ENCODE peak calls at places on chromosomes 3 and 15, in five cellular contexts. H is upper lobe of left lung, Z is fibroblast of pulmonary artery, D is GM12865, X is thyroid gland. L is an unnamed sample.

GRCh38 chr3:49199244-49199899 is 28.0 kb downstream of the KLHDC8B start:
- DNase-seq in D (no peak), H (peak; percentile 82), X (peak; percentile 77), Z (peak; percentile 83), L (peak; percentile 78)

GRCh38 chr3:52077900-52078299 is 21.5 kb upstream of the DUSP7 start:
- DNase-seq in H (peak; percentile 72), Z (no peak), X (peak; percentile 20), D (no peak), L (no peak)

GRCh38 chr15:55628369-55628730 is 40.2 kb upstream of the PYGO1 start:
- DNase-seq in H (no peak), Z (no peak), X (no peak), D (no peak), L (peak; percentile 17)

GRCh38 chr15:93415576-93415975 is 326.6 kb upstream of the RGMA start:
- DNase-seq in D (no peak), H (no peak), X (no peak), Z (no peak), L (no peak)

GRCh38 chr3:189947068-189947467 is 173.6 kb downstream of the P3H2 start:
- DNase-seq in H (no peak), D (no peak), Z (no peak), X (no peak), L (no peak)

GRCh38 chr3:172194702-172195392 is 155.5 kb downstream of the FNDC3B start:
- DNase-seq in Z (peak; percentile 65), X (no peak), D (no peak), H (no peak), L (no peak)

GRCh38 chr3:14145670-14146380 is 21.0 kb downstream of the TMEM43 start:
- DNase-seq in Z (no peak), X (no peak), D (no peak), H (no peak), L (no peak)

GRCh38 chr3:155744626-155745324 is at the start of gene PLCH1:
- DNase-seq in D (peak; percentile 36), Z (peak; percentile 44), H (peak; percentile 79), X (peak; percentile 79), L (peak; percentile 38)

GRCh38 chr15:51077565-51078153 is 17.0 kb downstream of the TNFAIP8L3 start:
- DNase-seq in Z (peak; percentile 43), X (peak; percentile 53), H (peak; percentile 73), D (peak; percentile 80), L (peak; percentile 48)

GRCh38 chr3:126941721-126942270 is 41.1 kb upstream of the PLXNA1 start:
- DNase-seq in X (no peak), D (no peak), Z (no peak), H (no peak), L (no peak)

GRCh38 chr3:186760883-186761447 is 22.4 kb upstream of the EIF4A2 start:
- DNase-seq in X (no peak), D (no peak), Z (no peak), H (no peak), L (no peak)

GRCh38 chr3:4406746-4407568 is 60.1 kb downstream of the SUMF1 start:
- DNase-seq in Z (no peak), H (no peak), X (no peak), D (peak; percentile 56), L (no peak)

GRCh38 chr3:142962175-142962519 is 1.3 kb downstream of the PAQR9 start:
- DNase-seq in Z (no peak), D (no peak), X (no peak), H (no peak), L (no peak)

GRCh38 chr15:28885630-28886430 is at the start of gene APBA2:
- DNase-seq in H (no peak), X (peak; percentile 40), Z (peak; percentile 55), D (no peak), L (peak; percentile 9)

GRCh38 chr15:97981058-97981457 is 20.6 kb downstream of the ARRDC4 start:
- DNase-seq in D (no peak), X (no peak), Z (no peak), H (no peak), L (no peak)

GRCh38 chr3:41304603-41305002 is 105.3 kb downstream of the CTNNB1 start:
- DNase-seq in Z (peak; percentile 58), X (peak; percentile 39), D (no peak), H (no peak), L (peak; percentile 22)

GRCh38 chr15:93985925-93986324 is 245.4 kb upstream of the MCTP2 start:
- DNase-seq in D (no peak), Z (no peak), H (no peak), X (no peak), L (no peak)

GRCh38 chr15:70799667-70800450 is 36.5 kb upstream of the UACA start:
- DNase-seq in D (no peak), H (peak; percentile 61), Z (peak; percentile 98), X (peak; percentile 71), L (peak; percentile 98)

GRCh38 chr15:74036271-74037170 is 42.0 kb downstream of the PML start:
- DNase-seq in Z (peak; percentile 86), X (peak; percentile 83), H (peak; percentile 57), D (no peak), L (peak; percentile 73)

GRCh38 chr15:56759450-56759845 is 26.1 kb upstream of the ZNF280D start:
- DNase-seq in H (peak; percentile 49), D (no peak), Z (peak; percentile 93), X (peak; percentile 4), L (peak; percentile 98)

GRCh38 chr3:136351905-136352304 is 101.8 kb downstream of the PCCB start:
- DNase-seq in D (no peak), Z (no peak), H (no peak), X (no peak), L (no peak)

GRCh38 chr3:44171891-44172290 is 69.8 kb upstream of the TOPAZ1 start:
- DNase-seq in X (no peak), D (no peak), Z (no peak), H (no peak), L (no peak)

GRCh38 chr3:115098354-115099073 is 48.6 kb downstream of the ZBTB20 start:
- DNase-seq in D (no peak), H (no peak), X (no peak), Z (no peak), L (no peak)

GRCh38 chr3:147372525-147373027 is 33.8 kb downstream of the ZIC4 start:
- DNase-seq in H (no peak), Z (no peak), X (no peak), D (no peak), L (no peak)

GRCh38 chr3:156382458-156383346 is 172.2 kb downstream of the SSR3 start:
- DNase-seq in H (peak; percentile 23), D (peak; percentile 56), Z (peak; percentile 60), X (peak; percentile 47), L (no peak)

GRCh38 chr3:85487375-85487774 is 528.6 kb downstream of the CADM2 start:
- DNase-seq in X (no peak), D (no peak), H (no peak), Z (no peak), L (no peak)

GRCh38 chr3:38616111-38616510 is 33.4 kb downstream of the SCN5A start:
- DNase-seq in Z (no peak), X (no peak), H (no peak), D (no peak), L (no peak)

GRCh38 chr3:117892431-117892841 is 1142.2 kb downstream of the IGSF11 start:
- DNase-seq in Z (peak; percentile 23), H (no peak), X (no peak), D (no peak), L (peak; percentile 36)

GRCh38 chr15:23628612-23629233 is 18.9 kb downstream of the MAGEL2 start:
- DNase-seq in H (no peak), X (no peak), Z (no peak), D (no peak), L (no peak)

GRCh38 chr3:109818081-109818480 is 480.7 kb upstream of the DPPA4 start:
- DNase-seq in Z (no peak), X (no peak), H (no peak), D (no peak), L (no peak)

GRCh38 chr3:109819786-109820185 is 482.4 kb upstream of the DPPA4 start:
- DNase-seq in Z (no peak), D (no peak), X (peak; percentile 57), H (no peak), L (no peak)
- H3K4me3 ChIP-seq in Z (no peak overlapping the region), D (no peak overlapping the region), X (no peak overlapping the region), H (no peak overlapping the region), L (no peak overlapping the region)

GRCh38 chr3:77321646-77322045 is 281.7 kb downstream of the ROBO2 start:
- DNase-seq in Z (no peak), X (peak; percentile 11), D (no peak), H (no peak), L (peak; percentile 45)

GRCh38 chr3:77323616-77324015 is 283.7 kb downstream of the ROBO2 start:
- DNase-seq in Z (no peak), H (no peak), D (no peak), X (no peak), L (peak; percentile 52)

GRCh38 chr3:77324115-77324514 is 284.2 kb downstream of the ROBO2 start:
- DNase-seq in D (no peak), H (no peak), X (no peak), Z (no peak), L (peak; percentile 39)

GRCh38 chr3:77320514-77320913 is 280.6 kb downstream of the ROBO2 start:
- DNase-seq in Z (peak; percentile 68), D (peak; percentile 50), X (no peak), H (no peak), L (peak; percentile 52)

GRCh38 chr3:77319711-77320110 is 279.8 kb downstream of the ROBO2 start:
- DNase-seq in H (no peak), D (no peak), Z (no peak), X (no peak), L (no peak)
- TF ChIP-seq CTCF in H (no peak), D (no peak), Z (peak; percentile 16), X (no peak), L (peak; percentile 35)

GRCh38 chr3:151462278-151462779 is 1.5 kb upstream of the IGSF10 start:
- DNase-seq in X (no peak), D (no peak), H (no peak), Z (no peak), L (no peak)

GRCh38 chr3:151459360-151459759 is 1.5 kb downstream of the IGSF10 start:
- DNase-seq in H (no peak), Z (no peak), D (no peak), X (no peak), L (no peak)

GRCh38 chr3:151460240-151460639 is 621 bp downstream of the IGSF10 start:
- DNase-seq in Z (peak; percentile 16), H (no peak), D (no peak), X (no peak), L (peak; percentile 17)

GRCh38 chr3:151456065-151456464 is 4.8 kb downstream of the IGSF10 start:
- DNase-seq in D (no peak), H (no peak), X (no peak), Z (no peak), L (no peak)

DNA sequence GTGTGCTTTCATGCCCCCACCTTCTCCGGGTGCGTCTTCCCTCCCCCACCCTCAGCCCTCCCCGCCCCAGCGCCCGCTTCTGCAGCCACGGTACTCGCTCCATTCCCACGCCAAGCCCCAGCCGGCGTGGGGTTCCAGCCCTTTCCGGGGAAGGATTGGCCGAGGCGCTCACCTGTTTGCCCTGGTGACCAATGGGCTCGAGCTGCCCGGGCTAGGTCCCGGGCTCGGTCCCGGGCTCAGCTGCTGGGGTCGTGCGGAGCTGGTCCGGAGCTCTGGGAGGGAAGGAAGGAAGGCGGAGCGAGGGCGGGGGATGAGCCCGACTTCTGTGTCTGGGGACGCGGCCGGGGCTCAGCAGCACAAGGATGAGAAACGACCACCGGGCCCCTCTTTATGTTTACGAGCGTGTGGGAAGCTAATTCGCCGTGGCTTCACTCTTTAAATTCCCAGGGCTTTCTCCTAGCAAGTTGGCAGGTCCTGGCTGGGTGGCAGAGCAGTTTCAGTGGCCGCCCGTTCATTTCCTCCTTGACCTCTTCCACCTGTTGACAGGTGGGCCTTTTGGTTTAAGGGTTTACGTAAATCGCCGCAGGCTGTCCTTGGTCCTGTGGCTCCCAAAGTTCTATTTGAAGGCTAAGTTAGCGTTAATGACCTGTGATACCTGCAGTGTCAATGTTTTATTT is at the start of gene IGSF10:
- DNase-seq in Z (peak; percentile 7), H (peak; percentile 29), D (no peak), X (peak; percentile 12), L (no peak)
- H3K4me3 ChIP-seq in Z (peak within 1 kb of the TSS; percentile 61), H (peak within 1 kb of the TSS; percentile 43), D (no peak within 1 kb of the TSS), X (peak within 1 kb of the TSS; percentile 25), L (peak within 1 kb of the TSS; percentile 60)

GRCh38 chr3:165254812-165255211 is 58.6 kb upstream of the SLITRK3 start:
- DNase-seq in H (no peak), X (no peak), D (peak; percentile 28), Z (peak; percentile 45), L (peak; percentile 0)
- TF ChIP-seq CTCF in H (no peak), X (no peak), D (peak; percentile 8), Z (peak; percentile 27), L (no peak)